ENCODE peak calls at places on chromosomes 2 and 18, in nine cellular contexts. E is stimulated activated naive B cell treated with anti-CD40 and anti-IgM and Interleukin-4, amounts not matched to agents 10 μg/mL and 1 μg/mL and 100 μg/mL, for 72 hours; R is effector CD4-positive, alpha-beta T cell; L is NCI-H1105; Z is hippocampal formation; O is stimulated activated CD4-positive, alpha-beta T cell treated with anti-CD3 and anti-CD28 coated beads, Interleukin-1b, Interleukin-23, amount 100 ng/mL, for 24 hours; H is GDM1; Y is NCI-H460; B is stimulated activated CD8-positive, alpha-beta memory T cell treated with anti-CD3 and anti-CD28 coated beads, Interleukin-12 subunit alpha, Interleukin-12 subunit beta, amount 100 ng/mL, for 1 hour. Q is an unnamed sample.

GRCh38 chr2:233856184-233856583 is 1.8 kb upstream of the HJURP start:
- DNase-seq in E (no peak), R (no peak), L (no peak), Z (no peak), O (no peak), H (no peak), Y (no peak), B (no peak), Q (no peak)

GRCh38 chr2:19762142-19762541 is 139.6 kb downstream of the TTC32 start:
- DNase-seq in E (no peak), R (no peak), L (no peak), Z (no peak), O (no peak), H (no peak), Y (no peak), B (no peak), Q (no peak)

GRCh38 chr2:44844651-44845270 is 96.7 kb upstream of the SIX3 start:
- DNase-seq in E (no peak), R (no peak), L (no peak), Z (no peak), O (no peak), H (no peak), Y (no peak), B (no peak), Q (no peak)

GRCh38 chr2:150450765-150451164 is 36.7 kb downstream of the RND3 start:
- DNase-seq in E (no peak), R (no peak), L (no peak), Z (no peak), O (no peak), H (no peak), Y (no peak), B (no peak), Q (no peak)

GRCh38 chr2:52074139-52074719 is 1042.3 kb upstream of the NRXN1 start:
- DNase-seq in E (no peak), R (no peak), L (no peak), Z (no peak), O (no peak), H (no peak), Y (no peak), B (no peak), Q (no peak)

GRCh38 chr18:54712315-54712714 is 116.0 kb upstream of the RAB27B start:
- DNase-seq in E (no peak), R (no peak), L (no peak), Z (no peak), O (no peak), H (no peak), Y (no peak), B (no peak), Q (no peak)

GRCh38 chr2:69164379-69164778 is 151.4 kb downstream of the ANTXR1 start:
- DNase-seq in E (no peak), R (no peak), L (no peak), Z (no peak), O (no peak), H (no peak), Y (no peak), B (no peak), Q (no peak)

GRCh38 chr2:147806846-147807245 is 38.0 kb upstream of the ACVR2A start:
- DNase-seq in E (no peak), R (no peak), L (no peak), Z (no peak), O (no peak), H (no peak), Y (no peak), B (no peak), Q (no peak)

GRCh38 chr18:58882039-58882438 is 17.4 kb downstream of the ZNF532 start:
- DNase-seq in E (no peak), R (no peak), L (no peak), Z (no peak), O (no peak), H (no peak), Y (no peak), B (no peak), Q (no peak)

GRCh38 chr2:62382122-62382521 is 123.9 kb downstream of the TMEM17 start:
- DNase-seq in E (no peak), R (no peak), L (no peak), Z (no peak), O (no peak), H (peak), Y (no peak), B (no peak), Q (no peak)

GRCh38 chr2:71934320-71934593 is 213.4 kb downstream of the CYP26B1 start:
- DNase-seq in E (no peak), R (no peak), L (no peak), Z (no peak), O (no peak), H (no peak), Y (no peak), B (no peak), Q (no peak)

GRCh38 chr18:37422116-37422515 is 143.5 kb downstream of the CELF4 start:
- DNase-seq in E (no peak), R (no peak), L (no peak), Z (no peak), O (no peak), H (no peak), Y (no peak), B (no peak), Q (no peak)